ENCODE peak calls at places on chromosome 6, in nine cellular contexts. O, F, J, P, T, C, R, A and U are unnamed samples.

GRCh38 chr6:89941031-89941775 is 46.9 kb downstream of the GJA10 start:
- DNase-seq in O (peak; percentile 74), F (no peak), J (no peak), P (peak; percentile 92), T (peak; percentile 43), C (no peak), R (no peak), A (no peak), U (peak; percentile 92)

GRCh38 chr6:108004861-108005260 is 46.9 kb upstream of the SEC63 start:
- DNase-seq in O (no peak), F (no peak), J (no peak), P (no peak), T (no peak), C (no peak), R (no peak), A (no peak), U (no peak)

GRCh38 chr6:56490994-56491393 is 151.7 kb downstream of the DST start:
- DNase-seq in O (no peak), F (no peak), J (no peak), P (no peak), T (no peak), C (no peak), R (no peak), A (no peak), U (no peak)

GRCh38 chr6:97535800-97536199 is 252.8 kb upstream of the MMS22L start:
- DNase-seq in O (no peak), F (no peak), J (no peak), P (no peak), T (no peak), C (no peak), R (no peak), A (no peak), U (no peak)

GRCh38 chr6:57257911-57258541 is 35.9 kb upstream of the RAB23 start:
- DNase-seq in O (no peak), F (no peak), J (no peak), P (no peak), T (no peak), C (no peak), R (peak; percentile 91), A (no peak), U (no peak)

GRCh38 chr6:7537560-7538174 is 3.8 kb upstream of the DSP start:
- DNase-seq in O (no peak), F (no peak), J (no peak), P (no peak), T (no peak), C (no peak), R (no peak), A (no peak), U (no peak)

GRCh38 chr6:111921108-111921507 is 47.9 kb upstream of the FYN start:
- DNase-seq in O (no peak), F (no peak), J (no peak), P (no peak), T (no peak), C (peak; percentile 39), R (no peak), A (no peak), U (no peak)

GRCh38 chr6:34358389-34358906 is 34.0 kb downstream of the NUDT3 start:
- DNase-seq in O (no peak), F (no peak), J (peak; percentile 44), P (peak; percentile 59), T (no peak), C (no peak), R (no peak), A (no peak), U (peak; percentile 42)

GRCh38 chr6:155080876-155081845 is 86.0 kb downstream of the TIAM2 start:
- DNase-seq in O (no peak), F (no peak), J (no peak), P (no peak), T (no peak), C (no peak), R (peak; percentile 79), A (no peak), U (no peak)

GRCh38 chr6:50819527-50819905 is 845 bp downstream of the TFAP2B start:
- DNase-seq in O (no peak), F (no peak), J (no peak), P (no peak), T (no peak), C (no peak), R (no peak), A (peak; percentile 45), U (no peak)

GRCh38 chr6:139904158-139904533 is 529.7 kb upstream of the CITED2 start:
- DNase-seq in O (no peak), F (no peak), J (no peak), P (no peak), T (no peak), C (no peak), R (no peak), A (no peak), U (no peak)

GRCh38 chr6:145798530-145798929 is 16.1 kb downstream of the FBXO30 start:
- DNase-seq in O (no peak), F (no peak), J (no peak), P (no peak), T (no peak), C (peak; percentile 16), R (no peak), A (no peak), U (no peak)

GRCh38 chr6:127812985-127813681 is 87.7 kb downstream of the THEMIS start:
- DNase-seq in O (no peak), F (no peak), J (no peak), P (no peak), T (no peak), C (no peak), R (no peak), A (no peak), U (no peak)

GRCh38 chr6:151963001-151963400 is 155.5 kb downstream of the ESR1 start:
- DNase-seq in O (no peak), F (no peak), J (no peak), P (no peak), T (no peak), C (no peak), R (no peak), A (no peak), U (no peak)

GRCh38 chr6:85419046-85419759 is 30.7 kb upstream of the NT5E start:
- DNase-seq in O (no peak), F (no peak), J (no peak), P (no peak), T (no peak), C (no peak), R (no peak), A (no peak), U (no peak)